ENCODE peak calls at places on chromosomes 16 and 17, in four cellular contexts. R is A549, N is breast epithelium, E is vagina. H is an unnamed sample.
A peak's percentile ranks its signal among the peaks of the same experiment; 100 is the strongest.

GRCh38 chr16:24850289-24850931 is 4.6 kb downstream of the SLC5A11 start:
- DNase-seq in R (no peak), N (no peak), E (no peak), H (no peak)

GRCh38 chr17:62966426-62967110 is 533 bp downstream of the TANC2 start:
- DNase-seq in R (peak; percentile 45), N (peak; percentile 26), E (no peak), H (no peak)

GRCh38 chr17:43015579-43015978 is 6.6 kb downstream of the VAT1 start:
- DNase-seq in R (no peak), N (no peak), E (no peak), H (peak; percentile 50)

GRCh38 chr16:75341934-75342811 is 90.7 kb upstream of the BCAR1 start:
- DNase-seq in R (peak; percentile 6), N (no peak), E (no peak), H (no peak)

GRCh38 chr16:8959921-8960787 is 3.6 kb downstream of the USP7 start:
- DNase-seq in R (no peak), N (no peak), E (no peak), H (no peak)

GRCh38 chr17:52128721-52129120 is 29.8 kb downstream of the CA10 start:
- DNase-seq in R (no peak), N (no peak), E (no peak), H (no peak)

GRCh38 chr16:27676807-27677206 is 126.9 kb downstream of the KATNIP start:
- DNase-seq in R (no peak), N (no peak), E (no peak), H (no peak)

GRCh38 chr16:50151744-50152143 is 1.4 kb upstream of the TENT4B start:
- DNase-seq in R (no peak), N (no peak), E (no peak), H (no peak)

GRCh38 chr17:73343739-73344454 is 32.1 kb upstream of the CDC42EP4 start:
- DNase-seq in R (no peak), N (no peak), E (no peak), H (no peak)

GRCh38 chr17:66425751-66426396 is 123.5 kb downstream of the PRKCA start:
- DNase-seq in R (no peak), N (no peak), E (no peak), H (no peak)

GRCh38 chr16:68284847-68285246 is 20.5 kb downstream of the SLC7A6 start:
- DNase-seq in R (no peak), N (no peak), E (no peak), H (no peak)

GRCh38 chr16:3938843-3939624 is 58.5 kb upstream of the CREBBP start:
- DNase-seq in R (peak; percentile 56), N (no peak), E (no peak), H (no peak)

GRCh38 chr16:78441298-78441697 is 341.8 kb downstream of the WWOX start:
- DNase-seq in R (no peak), N (no peak), E (no peak), H (no peak)

GRCh38 chr16:81446318-81447275 is 2.0 kb downstream of the CMIP start:
- DNase-seq in R (peak; percentile 82), N (peak; percentile 67), E (no peak), H (no peak)

GRCh38 chr16:69469807-69470561 is 45.6 kb downstream of the CYB5B start:
- DNase-seq in R (no peak), N (no peak), E (no peak), H (no peak)

GRCh38 chr17:72358465-72358864 is 237.6 kb downstream of the SOX9 start:
- DNase-seq in R (peak; percentile 49), N (no peak), E (no peak), H (no peak)

GRCh38 chr16:71201054-71201453 is 29.5 kb downstream of the HYDIN start:
- DNase-seq in R (no peak), N (no peak), E (no peak), H (no peak)

GRCh38 chr17:83055911-83056582 is 23.4 kb upstream of the METRNL start:
- DNase-seq in R (peak; percentile 40), N (no peak), E (no peak), H (no peak)

GRCh38 chr17:31488264-31488981 is 96.9 kb downstream of the RAB11FIP4 start:
- DNase-seq in R (no peak), N (no peak), E (no peak), H (peak; percentile 37)

GRCh38 chr17:57195790-57196460 is 60.4 kb upstream of the MSI2 start:
- DNase-seq in R (no peak), N (peak; percentile 54), E (no peak), H (no peak)

GRCh38 chr17:40069751-40070643 is 7.2 kb downstream of the THRA start:
- DNase-seq in R (peak; percentile 78), N (no peak), E (no peak), H (peak; percentile 56)

GRCh38 chr17:29138184-29138955 is 41.8 kb downstream of the MYO18A start:
- DNase-seq in R (no peak), N (no peak), E (no peak), H (peak; percentile 87)

GRCh38 chr17:46726106-46726670 is 92.3 kb downstream of the WNT3 start:
- DNase-seq in R (no peak), N (no peak), E (no peak), H (no peak)

GRCh38 chr17:17708816-17709215 is 27.6 kb downstream of the RAI1 start:
- DNase-seq in R (no peak), N (no peak), E (no peak), H (no peak)

GRCh38 chr16:4389051-4389955 is 17.7 kb downstream of the VASN start:
- DNase-seq in R (no peak), N (no peak), E (no peak), H (no peak)

GRCh38 chr17:64270885-64271284 is 7.8 kb upstream of the TEX2 start:
- DNase-seq in R (no peak), N (no peak), E (no peak), H (no peak)

GRCh38 chr16:49848530-49848929 is 7.4 kb downstream of the ZNF423 start:
- DNase-seq in R (no peak), N (no peak), E (no peak), H (no peak)

GRCh38 chr16:83973581-83974385 is 5.7 kb downstream of the NECAB2 start:
- DNase-seq in R (no peak), N (no peak), E (no peak), H (no peak)

GRCh38 chr16:51562896-51563295 is 411.8 kb upstream of the SALL1 start:
- DNase-seq in R (no peak), N (no peak), E (no peak), H (no peak)

GRCh38 chr17:4717791-4718190 is 7.4 kb downstream of the ARRB2 start:
- DNase-seq in R (no peak), N (no peak), E (no peak), H (no peak)

GRCh38 chr17:44677136-44677535 is 12.4 kb downstream of the CCDC43 start:
- DNase-seq in R (no peak), N (no peak), E (no peak), H (no peak)

GRCh38 chr16:8581923-8582580 is 8.3 kb downstream of the TMEM114 start:
- DNase-seq in R (no peak), N (no peak), E (no peak), H (peak; percentile 32)

GRCh38 chr16:30786936-30787612 is at the start of gene ZNF629:
- DNase-seq in R (peak; percentile 77), N (peak; percentile 54), E (no peak), H (no peak)

GRCh38 chr16:83579027-83579426 is 228.8 kb upstream of the HSBP1 start:
- DNase-seq in R (no peak), N (no peak), E (no peak), H (no peak)

GRCh38 chr16:30903596-30903995 is 7.2 kb downstream of the CTF1 start:
- DNase-seq in R (peak; percentile 35), N (no peak), E (no peak), H (peak; percentile 43)

GRCh38 chr17:18962494-18962815 is 10.5 kb downstream of the SLC5A10 start:
- DNase-seq in R (no peak), N (no peak), E (no peak), H (no peak)

GRCh38 chr17:40095944-40096791 is 4.2 kb downstream of the NR1D1 start:
- DNase-seq in R (no peak), N (no peak), E (no peak), H (no peak)

GRCh38 chr17:28725660-28726395 is at the start of gene TLCD1:
- DNase-seq in R (peak; percentile 86), N (no peak), E (no peak), H (no peak)

GRCh38 chr16:508884-509736 is 18.4 kb upstream of the CAPN15 start:
- DNase-seq in R (no peak), N (no peak), E (no peak), H (no peak)
- TF ChIP-seq POLR2A in R (no peak), N (no peak), E (no peak), H (no peak)

GRCh38 chr16:85178006-85178591 is 65.8 kb upstream of the CIBAR2 start:
- DNase-seq in R (no peak), N (no peak), E (no peak), H (no peak)
- H3K4me1 ChIP-seq in R (peaks cover 23% of the 10 kb centered on the region), N (no peaks in the 10 kb centered on the region), E (peaks cover 17% of the 10 kb centered on the region), H (peaks cover 58% of the 10 kb centered on the region)

GRCh38 chr16:57032931-57033330 is 43.6 kb downstream of the NLRC5 start:
- DNase-seq in R (no peak), N (no peak), E (no peak), H (no peak)

GRCh38 chr16:57036945-57037344 is 47.6 kb downstream of the NLRC5 start:
- DNase-seq in R (no peak), N (no peak), E (no peak), H (no peak)

GRCh38 chr16:57038151-57038550 is 48.8 kb downstream of the NLRC5 start:
- DNase-seq in R (no peak), N (no peak), E (no peak), H (no peak)

GRCh38 chr16:57039148-57039812 is 49.9 kb downstream of the NLRC5 start:
- DNase-seq in R (no peak), N (no peak), E (no peak), H (no peak)

GRCh38 chr16:57036315-57036714 is 47.0 kb downstream of the NLRC5 start:
- DNase-seq in R (no peak), N (no peak), E (no peak), H (no peak)
- H3K4me3 ChIP-seq in R (no peak overlapping the region), N (no peak overlapping the region), E (no peak overlapping the region), H (no peak overlapping the region)

GRCh38 chr17:7221281-7222092 is 1.7 kb downstream of the ACADVL start:
- DNase-seq in R (no peak), N (no peak), E (no peak), H (no peak)

GRCh38 chr17:7222972-7223292 is 3.2 kb downstream of the ACADVL start:
- DNase-seq in R (no peak), N (no peak), E (no peak), H (no peak)

GRCh38 chr17:7220593-7221280 is 999 bp downstream of the ACADVL start:
- DNase-seq in R (peak; percentile 87), N (peak; percentile 74), E (no peak), H (peak; percentile 77)

GRCh38 chr17:7223375-7223774 is 3.6 kb downstream of the ACADVL start:
- DNase-seq in R (no peak), N (no peak), E (no peak), H (no peak)

GRCh38 chr17:7222093-7222971 is 2.6 kb downstream of the ACADVL start:
- DNase-seq in R (no peak), N (no peak), E (no peak), H (no peak)
- TF ChIP-seq POLR2A in R (peak; percentile 4), N (no peak), E (no peak), H (no peak)

GRCh38 chr17:81558115-81558468 is 5.9 kb upstream of the FAAP100 start:
- DNase-seq in R (no peak), N (no peak), E (no peak), H (no peak)
- H3K4me1 ChIP-seq in R (peaks cover 81% of the 10 kb centered on the region), N (peaks cover 4% of the 10 kb centered on the region), E (peaks cover 11% of the 10 kb centered on the region), H (peaks cover 21% of the 10 kb centered on the region)

H was measured in gastrocnemius medialis.